ENCODE peak calls at places on chromosome 12, in ten cellular contexts. K, Y, A, V, B, O, I, Q, E and L are unnamed samples.
A peak's percentile ranks its signal among the peaks of the same experiment; 100 is the strongest.

GRCh38 chr12:83796527-83796926 is 1109.8 kb downstream of the TMTC2 start:
- DNase-seq in E (no peak), V (no peak), B (no peak), Y (no peak), Q (no peak), I (no peak), K (no peak), O (no peak), A (no peak), L (no peak)

GRCh38 chr12:18339633-18340032 is 78.3 kb downstream of the PIK3C2G start:
- DNase-seq in O (no peak), Y (no peak), V (no peak), Q (no peak), E (no peak), B (no peak), I (no peak), A (no peak), K (no peak), L (no peak)

GRCh38 chr12:76698966-76699365 is 64.9 kb upstream of the ZDHHC17 start:
- DNase-seq in Y (no peak), V (no peak), E (no peak), B (no peak), Q (no peak), I (no peak), K (no peak), A (peak; percentile 22), O (no peak), L (no peak)

GRCh38 chr12:71787574-71787973 is 32.9 kb downstream of the RAB21 start:
- DNase-seq in B (no peak), A (no peak), O (no peak), Q (no peak), Y (no peak), K (no peak), E (no peak), V (peak; percentile 35), I (no peak), L (no peak)

GRCh38 chr12:54412348-54412747 is 6.7 kb downstream of the ITGA5 start:
- DNase-seq in I (no peak), Y (no peak), Q (no peak), O (no peak), V (no peak), K (no peak), E (no peak), B (no peak), A (no peak), L (no peak)

GRCh38 chr12:9899209-9899608 is 17.9 kb downstream of the KLRF2 start:
- DNase-seq in V (no peak), Q (no peak), A (no peak), E (no peak), B (no peak), Y (no peak), I (no peak), O (no peak), K (no peak), L (no peak)

GRCh38 chr12:66417217-66417616 is 114.9 kb downstream of the HELB start:
- DNase-seq in Y (no peak), Q (no peak), I (no peak), B (no peak), E (no peak), V (no peak), A (no peak), K (no peak), O (no peak), L (no peak)

GRCh38 chr12:121719926-121720414 is 7.4 kb downstream of the TMEM120B start:
- DNase-seq in E (no peak), I (no peak), K (no peak), A (no peak), O (no peak), Q (no peak), Y (peak; percentile 89), B (peak; percentile 80), V (no peak), L (no peak)

GRCh38 chr12:2649201-2650030 is 145.4 kb upstream of the FKBP4 start:
- DNase-seq in I (no peak), K (no peak), Q (no peak), A (no peak), O (no peak), E (no peak), V (no peak), Y (no peak), B (no peak), L (no peak)

GRCh38 chr12:115037830-115038229 is 353.9 kb upstream of the TBX3 start:
- DNase-seq in V (no peak), I (no peak), K (no peak), Q (no peak), Y (peak; percentile 15), A (no peak), E (no peak), O (no peak), B (no peak), L (no peak)

GRCh38 chr12:51242150-51242549 is 3.5 kb downstream of the DAZAP2 start:
- DNase-seq in A (no peak), B (no peak), Y (no peak), O (no peak), E (no peak), V (no peak), I (no peak), K (no peak), Q (no peak), L (no peak)

GRCh38 chr12:106248177-106248848 is 493 bp upstream of the CKAP4 start:
- DNase-seq in E (no peak), A (no peak), O (peak; percentile 42), Q (peak; percentile 76), Y (peak; percentile 76), I (peak; percentile 79), B (peak; percentile 55), K (no peak), V (peak; percentile 36), L (peak; percentile 78)

GRCh38 chr12:70008944-70009343 is 183.9 kb downstream of the MYRFL start:
- DNase-seq in V (no peak), I (no peak), E (no peak), O (no peak), Y (no peak), K (no peak), B (no peak), A (no peak), Q (no peak), L (no peak)

GRCh38 chr12:5568325-5568981 is 136.5 kb downstream of the NTF3 start:
- DNase-seq in E (no peak), O (no peak), K (no peak), A (no peak), Q (no peak), I (no peak), B (peak; percentile 30), Y (no peak), V (no peak), L (no peak)

GRCh38 chr12:93149228-93149627 is 220.1 kb upstream of the EEA1 start:
- DNase-seq in I (no peak), K (no peak), Q (no peak), V (no peak), B (no peak), Y (no peak), A (no peak), O (no peak), E (no peak), L (no peak)